ENCODE peak calls at places on chromosomes 16 and 17, in nine cellular contexts. X, D, H, M, S, N, F, I and Q are unnamed samples.

GRCh38 chr17:80941743-80942211 is 49.9 kb upstream of the CHMP6 start:
- DNase-seq in X (peak), M (no peak), S (no peak), F (no peak), I (no peak), N (no peak), H (no peak), D (no peak), Q (no peak)

GRCh38 chr17:74453665-74454196 is 12.7 kb upstream of the CD300A start:
- DNase-seq in M (no peak), N (no peak), H (peak), S (no peak), D (no peak), I (peak), X (no peak), F (no peak), Q (no peak)

GRCh38 chr16:31527617-31528287 is at the start of gene AHSP:
- DNase-seq in N (no peak), F (no peak), H (no peak), M (no peak), I (no peak), X (no peak), D (no peak), S (no peak), Q (no peak)

GRCh38 chr16:30609002-30609927 is 924 bp downstream of the ZNF689 start:
- DNase-seq in H (peak), F (peak), D (no peak), X (peak), I (peak), N (peak), M (no peak), S (no peak), Q (peak)

GRCh38 chr16:31090540-31090939 is 1.8 kb upstream of the PRSS53 start:
- DNase-seq in I (no peak), S (no peak), D (no peak), N (peak), H (no peak), M (no peak), F (no peak), X (no peak), Q (peak)

GRCh38 chr17:81004336-81005015 is 12.8 kb downstream of the CHMP6 start:
- DNase-seq in X (no peak), I (peak), S (no peak), D (no peak), M (no peak), H (no peak), F (no peak), N (no peak), Q (no peak)

GRCh38 chr17:17028878-17029535 is 13.2 kb upstream of the MPRIP start:
- DNase-seq in D (peak), N (no peak), H (no peak), I (no peak), S (no peak), X (no peak), M (no peak), F (no peak), Q (no peak)

GRCh38 chr17:80619535-80620235 is 75.0 kb downstream of the RPTOR start:
- DNase-seq in X (no peak), M (peak), H (no peak), I (no peak), N (no peak), S (no peak), D (no peak), F (no peak), Q (no peak)

DNA sequence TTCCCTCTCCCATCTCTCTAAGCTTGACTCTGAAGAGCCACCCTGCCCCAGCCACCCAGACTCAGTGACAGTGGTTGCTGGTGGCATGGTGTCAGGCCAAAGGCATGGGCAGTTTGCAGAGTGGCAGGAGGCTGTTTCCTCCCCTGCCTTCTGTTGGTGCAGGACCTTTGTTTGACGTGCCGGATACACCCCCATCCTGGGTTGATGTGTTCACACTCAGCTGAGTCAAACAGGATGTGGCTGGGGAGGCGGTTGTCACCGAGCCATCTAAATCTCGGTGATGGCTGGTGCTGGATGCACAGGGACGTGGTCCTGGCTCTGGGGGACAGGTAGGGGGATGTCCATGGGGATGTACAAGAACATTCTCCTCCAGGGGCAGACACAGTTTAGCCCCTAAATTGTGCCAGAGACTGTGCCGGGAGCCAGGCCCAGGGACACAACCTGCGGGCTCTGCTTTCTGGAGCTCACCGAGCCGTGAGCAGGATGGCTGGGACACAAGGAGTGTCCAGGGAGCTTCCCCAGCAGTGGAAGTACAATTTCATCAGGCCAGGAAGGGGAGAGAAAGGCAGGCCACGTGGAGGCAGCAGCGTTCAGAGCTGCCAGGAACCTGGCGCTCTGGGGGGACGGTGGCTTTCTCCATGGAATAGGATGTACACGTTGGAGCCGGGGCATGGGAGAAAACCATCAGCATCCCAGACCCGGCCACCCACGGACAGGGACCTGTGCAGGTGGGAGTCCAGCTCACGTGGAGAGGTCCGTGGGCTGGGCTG is 264.2 kb downstream of the SEC14L1 start:
- DNase-seq in I (no peak), H (peak), D (no peak), N (peak), X (peak), M (peak), S (no peak), F (peak), Q (peak)
- H3K4me3 ChIP-seq in I (no peak), H (no peak), D (no peak), N (no peak), X (no peak), M (no peak), S (no peak), F (no peak), Q (no peak)

GRCh38 chr17:83176272-83176955 is 97.0 kb downstream of the METRNL start:
- DNase-seq in X (peak), N (no peak), D (no peak), H (no peak), M (no peak), I (no peak), F (no peak), S (no peak), Q (no peak)
- TF ChIP-seq CTCF in X (no peak), N (no peak), D (no peak), H (no peak), M (no peak), I (no peak), F (no peak), S (no peak), Q (no peak)

DNA sequence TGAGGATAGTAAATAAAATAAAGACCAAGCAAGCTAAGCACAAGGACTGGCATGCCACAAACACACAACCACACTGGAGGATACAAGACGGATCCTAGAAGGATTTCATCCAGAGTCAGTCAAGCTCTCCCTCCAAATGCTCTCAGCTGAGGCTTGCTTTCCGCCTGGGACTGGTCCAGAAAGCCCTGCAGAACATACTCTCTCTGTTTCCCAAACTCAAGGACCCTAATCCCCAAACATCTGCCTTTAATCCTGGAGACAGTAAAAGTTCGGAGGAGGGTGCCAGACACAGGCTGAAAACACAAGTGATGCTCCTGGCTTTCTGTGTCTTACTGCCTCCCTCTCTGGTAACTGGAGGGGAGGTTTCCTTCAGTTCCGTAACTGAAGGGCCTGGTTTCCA is 5.3 kb upstream of the HSD11B2 start:
- DNase-seq in S (no peak), N (no peak), M (no peak), I (no peak), H (no peak), D (no peak), X (no peak), F (no peak), Q (no peak)
- H3K4me3 ChIP-seq in S (no peak), N (no peak), M (no peak), I (no peak), H (no peak), D (no peak), X (no peak), F (no peak), Q (no peak)

DNA sequence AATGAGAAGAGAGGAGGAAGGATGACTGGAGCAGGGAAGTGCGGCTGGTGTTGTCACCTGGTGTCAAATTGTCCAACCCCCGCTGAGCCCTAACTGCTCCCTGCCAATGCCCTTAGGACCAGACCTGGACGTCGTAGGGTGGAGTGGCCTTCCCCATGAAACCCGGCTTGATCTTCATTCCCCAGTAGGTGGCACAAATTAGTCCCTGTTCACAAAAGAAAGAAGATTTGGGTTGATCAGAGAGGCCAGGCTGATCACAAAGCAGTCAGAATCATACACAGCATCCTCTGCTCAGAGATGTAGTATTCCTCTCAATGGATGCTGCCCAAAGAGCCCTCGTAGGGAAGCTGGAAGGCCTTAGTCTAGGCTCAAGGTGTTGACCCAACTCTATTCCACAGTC is 60.2 kb downstream of the ACSM1 start:
- DNase-seq in M (no peak), S (no peak), F (no peak), I (no peak), D (no peak), N (no peak), H (no peak), X (no peak), Q (no peak)
- TF ChIP-seq CTCF in M (no peak), S (no peak), F (no peak), I (no peak), D (peak), N (no peak), H (no peak), X (no peak), Q (no peak)

DNA sequence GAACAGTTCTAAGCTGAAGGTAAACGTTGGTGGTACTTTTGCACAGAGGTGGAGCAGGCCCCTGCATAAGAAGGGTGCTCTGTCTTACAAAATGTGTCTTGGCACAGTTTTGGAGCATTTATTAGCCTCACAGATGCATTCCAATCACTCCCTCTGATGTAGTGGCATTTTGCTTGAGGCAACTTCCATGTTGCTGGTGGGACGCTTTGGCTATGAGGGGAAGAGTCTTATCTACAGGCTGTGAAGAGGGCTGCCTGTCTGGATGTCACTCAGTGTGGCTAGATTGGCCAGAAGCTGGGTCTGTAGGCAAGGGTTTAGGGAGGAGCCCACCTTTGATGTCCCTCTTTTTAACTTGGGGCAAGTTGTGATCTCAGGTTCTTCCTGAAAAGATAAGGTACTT is 2.6 kb upstream of the RARA start:
- DNase-seq in D (no peak), X (no peak), F (no peak), I (peak), M (no peak), H (no peak), N (no peak), S (no peak), Q (no peak)
- H3K4me3 ChIP-seq in D (no peak), X (no peak), F (no peak), I (no peak), M (no peak), H (no peak), N (no peak), S (no peak), Q (no peak)

GRCh38 chr16:81598083-81598482 is 153.5 kb downstream of the CMIP start:
- DNase-seq in M (no peak), F (no peak), H (no peak), D (no peak), S (no peak), I (no peak), X (no peak), N (no peak), Q (no peak)
- TF ChIP-seq CTCF in M (peak), F (peak), H (no peak), D (peak), S (no peak), I (peak), X (no peak), N (peak), Q (no peak)

GRCh38 chr16:11253009-11253994 is 2.7 kb downstream of the SOCS1 start:
- DNase-seq in D (no peak), M (peak), I (no peak), X (no peak), N (no peak), H (no peak), S (no peak), F (no peak), Q (peak)
- H3K4me3 ChIP-seq in D (peak), M (no peak), I (no peak), X (no peak), N (no peak), H (peak), S (no peak), F (no peak), Q (peak)

DNA sequence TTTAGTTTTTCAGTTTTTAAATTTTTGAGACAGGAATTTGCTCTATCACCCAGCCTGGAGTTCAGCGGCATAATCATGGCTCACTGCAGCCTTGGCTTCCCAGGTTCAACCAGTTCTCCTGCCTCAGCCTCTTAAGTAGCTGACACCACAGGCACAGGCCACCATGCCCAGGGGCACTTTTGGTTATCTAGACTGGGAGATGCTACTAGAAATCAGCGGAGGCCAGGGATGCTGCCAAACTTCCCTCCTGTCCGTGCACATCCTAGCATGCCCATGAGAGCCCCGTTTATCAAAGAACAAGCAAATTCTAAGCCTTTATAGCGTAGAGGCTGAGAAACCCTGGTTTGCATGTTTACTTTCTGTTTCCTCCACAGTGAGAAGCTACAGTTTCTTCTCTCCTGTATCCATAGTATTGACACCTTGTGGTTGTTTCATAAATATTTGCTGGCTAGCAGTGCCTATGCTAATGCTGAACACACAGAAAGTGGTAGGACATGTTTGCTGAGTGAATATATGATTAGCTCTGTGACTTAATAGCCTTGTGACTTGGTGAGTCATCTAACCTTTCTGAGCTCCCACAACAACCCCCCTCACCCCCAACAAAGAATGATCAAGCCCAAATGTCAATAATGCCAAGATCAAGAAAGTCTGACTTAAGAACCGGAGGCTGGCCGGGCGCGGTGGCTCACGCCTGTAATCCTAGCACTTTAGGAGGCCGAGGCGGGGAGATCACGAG is 39.2 kb upstream of the MAF start:
- DNase-seq in I (no peak), X (no peak), S (no peak), H (peak), M (peak), N (no peak), F (no peak), D (no peak), Q (no peak)
- TF ChIP-seq CTCF in I (no peak), X (no peak), S (no peak), H (no peak), M (no peak), N (no peak), F (no peak), D (no peak), Q (no peak)

GRCh38 chr17:58002558-58002957 is 4.5 kb downstream of the SRSF1 start:
- DNase-seq in H (no peak), S (no peak), F (no peak), I (no peak), N (no peak), D (no peak), X (no peak), M (no peak), Q (no peak)

GRCh38 chr17:58001461-58002124 is 5.5 kb downstream of the SRSF1 start:
- DNase-seq in H (no peak), I (no peak), F (no peak), D (no peak), S (no peak), X (no peak), N (no peak), M (no peak), Q (no peak)

GRCh38 chr17:58004060-58004459 is 3.0 kb downstream of the SRSF1 start:
- DNase-seq in S (no peak), X (no peak), D (no peak), H (no peak), M (no peak), F (no peak), N (no peak), I (no peak), Q (no peak)

GRCh38 chr17:58002154-58002553 is 4.9 kb downstream of the SRSF1 start:
- DNase-seq in N (no peak), M (no peak), S (no peak), H (no peak), X (no peak), I (no peak), D (no peak), F (no peak), Q (no peak)

DNA sequence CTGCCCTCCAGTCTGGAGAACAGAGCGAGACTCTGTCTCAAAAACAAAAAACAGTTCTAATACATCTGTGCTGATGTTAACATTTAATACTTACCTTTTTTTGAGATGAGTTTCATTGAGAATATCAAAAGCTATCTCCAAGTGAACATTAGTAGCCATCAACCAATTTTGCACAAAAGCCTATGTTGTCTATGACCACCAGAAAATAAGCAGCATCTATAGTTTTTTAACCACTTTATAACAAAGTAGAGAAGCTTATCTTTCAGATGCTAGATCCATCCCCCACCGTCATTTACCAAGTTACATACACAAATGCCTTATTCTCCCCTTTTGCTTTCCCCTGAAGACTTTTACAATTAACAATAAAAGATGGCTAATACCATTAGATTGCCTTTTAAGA is 4.1 kb downstream of the SRSF1 start:
- DNase-seq in S (no peak), N (no peak), M (no peak), F (no peak), D (no peak), H (no peak), I (no peak), X (no peak), Q (no peak)
- H3K4me3 ChIP-seq in S (no peak), N (no peak), M (no peak), F (no peak), D (no peak), H (no peak), I (no peak), X (no peak), Q (no peak)

GRCh38 chr16:84959045-84959576 is 52.2 kb downstream of the ZDHHC7 start:
- DNase-seq in I (no peak), X (no peak), N (no peak), D (peak), M (no peak), S (no peak), H (no peak), F (no peak), Q (no peak)
- TF ChIP-seq CTCF in I (peak), X (no peak), N (peak), D (peak), M (peak), S (peak), H (no peak), F (peak), Q (no peak)